ENCODE peak calls at places on chromosomes 6 and 20, in nine cellular contexts. L, U, Y, S, A, M, O, F and G are unnamed samples.

GRCh38 chr6:136646377-136646776 is 96.2 kb upstream of the MAP7 start:
- DNase-seq in L (no peak), U (no peak), Y (no peak), S (peak), A (no peak), M (no peak), O (no peak), F (no peak), G (no peak)

GRCh38 chr6:2514965-2515543 is 235.7 kb downstream of the MYLK4 start:
- DNase-seq in L (peak), U (no peak), Y (no peak), S (no peak), A (peak), M (no peak), O (no peak), F (no peak), G (no peak)

GRCh38 chr6:170283212-170284081 is 7.4 kb downstream of the DLL1 start:
- DNase-seq in L (no peak), U (no peak), Y (no peak), S (no peak), A (no peak), M (no peak), O (no peak), F (peak), G (no peak)

GRCh38 chr6:111918825-111919224 is 45.6 kb upstream of the FYN start:
- DNase-seq in L (no peak), U (peak), Y (no peak), S (peak), A (no peak), M (no peak), O (no peak), F (no peak), G (no peak)

GRCh38 chr6:43671801-43672690 is 15.5 kb downstream of the MRPS18A start:
- DNase-seq in L (no peak), U (no peak), Y (no peak), S (no peak), A (no peak), M (no peak), O (no peak), F (no peak), G (no peak)

GRCh38 chr20:22339091-22339881 is 245.1 kb downstream of the FOXA2 start:
- DNase-seq in L (peak), U (peak), Y (no peak), S (peak), A (peak), M (peak), O (peak), F (peak), G (no peak)

GRCh38 chr20:18831830-18832229 is 18.2 kb downstream of the SCP2D1 start:
- DNase-seq in L (no peak), U (no peak), Y (no peak), S (peak), A (no peak), M (no peak), O (no peak), F (no peak), G (no peak)

GRCh38 chr6:113375950-113376846 is 480.9 kb upstream of the MARCKS start:
- DNase-seq in L (peak), U (no peak), Y (no peak), S (peak), A (no peak), M (no peak), O (no peak), F (no peak), G (no peak)

GRCh38 chr6:44058617-44059358 is 68.5 kb downstream of the MRPL14 start:
- DNase-seq in L (peak), U (peak), Y (peak), S (peak), A (peak), M (peak), O (peak), F (no peak), G (peak)

GRCh38 chr20:46168438-46168837 is 50.3 kb downstream of the CD40 start:
- DNase-seq in L (no peak), U (no peak), Y (no peak), S (no peak), A (no peak), M (no peak), O (no peak), F (no peak), G (no peak)

GRCh38 chr6:92681401-92681800 is 738.0 kb downstream of the EPHA7 start:
- DNase-seq in L (no peak), U (no peak), Y (no peak), S (no peak), A (no peak), M (no peak), O (no peak), F (no peak), G (no peak)

GRCh38 chr20:33419140-33419974 is 18.0 kb upstream of the CDK5RAP1 start:
- DNase-seq in L (no peak), U (no peak), Y (no peak), S (no peak), A (no peak), M (no peak), O (peak), F (no peak), G (no peak)

GRCh38 chr6:70310063-70310694 is 7.3 kb upstream of the COL9A1 start:
- DNase-seq in L (peak), U (peak), Y (no peak), S (peak), A (no peak), M (peak), O (no peak), F (no peak), G (peak)

GRCh38 chr6:50707652-50708325 is 5.5 kb upstream of the TFAP2D start:
- DNase-seq in L (peak), U (no peak), Y (no peak), S (no peak), A (no peak), M (no peak), O (no peak), F (peak), G (no peak)

GRCh38 chr20:40741507-40742106 is 52.6 kb upstream of the MAFB start:
- DNase-seq in L (peak), U (no peak), Y (peak), S (peak), A (peak), M (peak), O (peak), F (peak), G (no peak)

GRCh38 chr20:59253325-59253724 is 47.1 kb upstream of the EDN3 start:
- DNase-seq in L (no peak), U (no peak), Y (no peak), S (no peak), A (no peak), M (no peak), O (no peak), F (no peak), G (no peak)

GRCh38 chr6:134003542-134003951 is 48.9 kb downstream of the SLC2A12 start:
- DNase-seq in L (no peak), U (no peak), Y (no peak), S (peak), A (no peak), M (no peak), O (no peak), F (no peak), G (no peak)

GRCh38 chr6:28589234-28589951 is 63.7 kb downstream of the GPX5 start:
- DNase-seq in L (peak), U (peak), Y (no peak), S (peak), A (peak), M (no peak), O (no peak), F (peak), G (peak)

GRCh38 chr6:157236040-157236725 is 87.1 kb downstream of the TMEM242 start:
- DNase-seq in L (no peak), U (no peak), Y (no peak), S (no peak), A (no peak), M (no peak), O (no peak), F (no peak), G (no peak)

GRCh38 chr6:18269253-18269652 is 4.9 kb upstream of the DEK start:
- DNase-seq in L (no peak), U (no peak), Y (no peak), S (peak), A (no peak), M (no peak), O (peak), F (no peak), G (no peak)

GRCh38 chr6:14838041-14838596 is 407.8 kb upstream of the JARID2 start:
- DNase-seq in L (no peak), U (no peak), Y (no peak), S (peak), A (no peak), M (no peak), O (no peak), F (no peak), G (no peak)

GRCh38 chr6:35718354-35718695 is 18.5 kb upstream of the ARMC12 start:
- DNase-seq in L (no peak), U (no peak), Y (no peak), S (no peak), A (no peak), M (no peak), O (peak), F (peak), G (no peak)
- H3K4me3 ChIP-seq in L (no peak), U (no peak), Y (no peak), S (no peak), A (no peak), M (no peak), O (no peak), F (no peak), G (no peak)

GRCh38 chr6:148848915-148849314 is 102.1 kb downstream of the UST start:
- DNase-seq in L (no peak), U (no peak), Y (no peak), S (no peak), A (no peak), M (no peak), O (no peak), F (no peak), G (no peak)

GRCh38 chr6:148852688-148853087 is 105.9 kb downstream of the UST start:
- DNase-seq in L (no peak), U (no peak), Y (no peak), S (no peak), A (no peak), M (no peak), O (no peak), F (no peak), G (no peak)

GRCh38 chr6:148854086-148854485 is 107.3 kb downstream of the UST start:
- DNase-seq in L (no peak), U (no peak), Y (no peak), S (no peak), A (no peak), M (peak), O (no peak), F (no peak), G (no peak)

GRCh38 chr6:148850936-148851335 is 104.1 kb downstream of the UST start:
- DNase-seq in L (no peak), U (no peak), Y (no peak), S (no peak), A (no peak), M (no peak), O (no peak), F (no peak), G (no peak)

DNA sequence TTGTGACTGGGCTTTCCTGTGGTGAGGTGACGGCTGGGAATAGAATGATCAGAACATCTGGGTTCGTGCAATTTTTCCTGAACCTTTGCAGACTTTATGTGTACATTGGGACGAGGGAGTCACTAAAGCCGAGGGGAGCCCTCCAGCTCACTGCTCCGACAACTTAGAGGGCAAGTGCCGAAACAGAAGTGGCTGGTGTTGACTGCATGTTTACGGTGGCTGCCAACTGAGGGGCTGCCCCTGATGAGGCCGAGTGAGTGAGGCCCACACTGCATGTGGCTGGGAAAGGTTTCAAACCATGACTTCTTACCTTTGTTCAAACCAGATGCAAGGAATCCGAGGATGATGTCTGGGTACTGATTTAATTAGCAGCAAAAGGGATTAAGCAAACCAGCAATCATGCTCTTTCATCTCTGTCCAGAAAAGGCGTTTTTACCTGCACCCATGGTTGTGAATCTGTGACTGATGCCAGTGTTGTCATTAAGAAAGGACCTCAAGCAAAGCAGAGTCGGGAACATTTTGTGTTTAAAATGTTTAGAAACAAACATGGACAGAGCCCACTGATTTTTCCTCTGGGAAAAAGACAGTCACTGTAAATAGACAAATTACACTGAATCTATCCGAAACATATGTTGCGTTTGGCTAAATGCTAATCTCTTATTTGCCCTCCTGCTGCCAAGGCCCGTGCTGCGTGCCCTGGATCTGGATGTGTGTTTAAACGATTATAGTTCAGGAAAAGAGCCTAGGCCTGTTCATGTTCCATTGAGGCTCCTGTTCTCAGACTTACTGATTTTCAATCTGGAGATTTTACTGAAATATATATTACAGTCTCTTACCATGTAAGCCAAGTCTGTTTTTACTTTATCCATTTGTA is 105.1 kb downstream of the UST start:
- DNase-seq in L (no peak), U (no peak), Y (no peak), S (no peak), A (no peak), M (peak), O (no peak), F (peak), G (no peak)
- H3K4me3 ChIP-seq in L (no peak), U (no peak), Y (no peak), S (no peak), A (no peak), M (no peak), O (no peak), F (no peak), G (no peak)

GRCh38 chr6:131013495-131013894 is 49.5 kb downstream of the EPB41L2 start:
- DNase-seq in L (no peak), U (peak), Y (no peak), S (peak), A (no peak), M (no peak), O (no peak), F (no peak), G (no peak)
- H3K4me3 ChIP-seq in L (no peak), U (no peak), Y (no peak), S (no peak), A (no peak), M (no peak), O (no peak), F (no peak), G (no peak)

DNA sequence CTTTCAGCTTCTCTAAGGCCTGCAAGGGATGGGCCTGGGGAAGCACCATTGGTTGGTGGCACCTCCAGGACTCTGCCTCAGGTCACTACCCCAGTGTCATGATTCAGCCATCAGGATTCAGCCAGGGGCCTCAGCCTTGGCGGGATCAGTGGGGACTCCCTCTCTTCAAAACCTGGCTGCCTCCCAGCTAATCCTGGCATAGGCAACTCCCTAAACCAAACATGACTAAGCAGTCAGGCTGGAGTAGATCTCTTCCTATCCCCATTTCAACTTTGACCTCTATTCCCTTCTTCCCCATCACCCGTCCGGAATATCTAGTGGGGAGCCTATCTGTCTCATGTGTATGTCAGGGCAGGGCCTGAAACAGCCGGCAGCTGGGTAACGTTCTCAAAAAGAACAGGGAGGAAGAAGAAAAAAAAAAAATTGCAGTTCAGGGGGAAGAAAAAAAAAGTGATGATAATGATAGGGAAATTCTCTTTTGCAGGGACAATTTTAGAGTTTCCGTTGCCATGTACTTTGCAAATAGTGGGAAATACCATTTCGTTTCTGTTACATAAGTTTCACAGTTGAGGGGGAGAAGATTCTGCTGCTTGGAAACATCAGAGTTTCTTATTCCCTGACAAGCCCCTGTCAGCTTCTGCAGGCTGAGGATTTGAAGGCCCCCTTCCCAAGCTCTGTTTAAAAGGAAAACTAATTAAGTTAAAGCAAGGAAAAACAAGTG is 4.1 kb upstream of the PREX1 start:
- DNase-seq in L (no peak), U (no peak), Y (peak), S (peak), A (peak), M (no peak), O (peak), F (no peak), G (no peak)
- H3K4me3 ChIP-seq in L (no peak), U (no peak), Y (no peak), S (no peak), A (no peak), M (no peak), O (no peak), F (no peak), G (no peak)